ENCODE peak calls at places on chromosomes 2 and 18, in nine cellular contexts. C is PC-3, Y is SK-N-SH, W is HCT116, I is MM.1S, Q is GM23248, A is OCI-LY7, U is neural progenitor cell, L is hepatocyte. P is an unnamed sample.

GRCh38 chr2:191366199-191366598 is 121.0 kb downstream of the MYO1B start:
- DNase-seq in U (no peak), C (peak), A (no peak), Y (no peak), W (no peak), Q (peak), L (no peak), I (no peak), P (no peak)

GRCh38 chr2:241863021-241863954 is 4.6 kb upstream of the PDCD1 start:
- DNase-seq in C (no peak), Y (peak), Q (peak), W (no peak), I (no peak), L (no peak), A (no peak), U (no peak), P (peak)

GRCh38 chr2:181371782-181372292 is 85.3 kb upstream of the ITGA4 start:
- DNase-seq in W (no peak), I (peak), Y (no peak), A (peak), U (no peak), Q (peak), C (no peak), L (no peak), P (no peak)

GRCh38 chr2:68225119-68225632 is 27.2 kb downstream of the PPP3R1 start:
- DNase-seq in L (peak), Y (peak), Q (peak), W (peak), A (peak), I (peak), U (peak), C (peak), P (peak)

GRCh38 chr2:112152476-112153178 is 14.4 kb downstream of the FBLN7 start:
- DNase-seq in I (no peak), U (no peak), Y (no peak), L (no peak), A (no peak), Q (no peak), W (no peak), C (no peak), P (no peak)

GRCh38 chr2:3108105-3108504 is 269.5 kb downstream of the EIPR1 start:
- DNase-seq in W (no peak), A (no peak), U (no peak), Y (no peak), L (no peak), I (no peak), C (no peak), Q (no peak), P (no peak)

GRCh38 chr2:23617167-23617787 is 232.3 kb downstream of the KLHL29 start:
- DNase-seq in L (peak), A (no peak), U (no peak), C (no peak), Q (peak), W (no peak), Y (no peak), I (no peak), P (no peak)

GRCh38 chr2:46277470-46278190 is 19.6 kb upstream of the EPAS1 start:
- DNase-seq in C (peak), Q (peak), Y (no peak), A (no peak), I (peak), L (peak), W (no peak), U (no peak), P (no peak)

GRCh38 chr2:161134547-161135518 is 25.4 kb upstream of the TANK start:
- DNase-seq in Q (no peak), W (peak), C (peak), U (peak), L (no peak), Y (peak), I (no peak), A (no peak), P (peak)

GRCh38 chr2:207226243-207226642 is 60.5 kb upstream of the KLF7 start:
- DNase-seq in L (no peak), C (peak), U (no peak), Y (no peak), Q (peak), I (no peak), W (no peak), A (no peak), P (no peak)

GRCh38 chr18:62033756-62034155 is 140.9 kb upstream of the RNF152 start:
- DNase-seq in U (no peak), W (no peak), A (no peak), Y (no peak), Q (peak), I (no peak), C (no peak), L (no peak), P (no peak)

GRCh38 chr18:79495591-79496071 is 99.9 kb downstream of the NFATC1 start:
- DNase-seq in W (no peak), A (no peak), I (no peak), U (no peak), C (no peak), L (no peak), Y (no peak), Q (no peak), P (no peak)

GRCh38 chr2:172599917-172600316 is 44.0 kb downstream of the PDK1 start:
- DNase-seq in Y (no peak), Q (no peak), A (no peak), U (no peak), W (no peak), C (no peak), L (no peak), I (no peak), P (no peak)

GRCh38 chr2:100780203-100781008 is 39.5 kb upstream of the NPAS2 start:
- DNase-seq in Q (peak), I (no peak), W (peak), L (peak), U (no peak), Y (no peak), C (peak), A (no peak), P (no peak)

GRCh38 chr18:53567935-53568574 is 656.4 kb downstream of the MBD2 start:
- DNase-seq in Q (peak), W (no peak), U (peak), A (peak), I (peak), Y (peak), L (peak), C (peak), P (peak)

GRCh38 chr18:26579941-26580618 is 31.7 kb upstream of the KCTD1 start:
- DNase-seq in U (no peak), Q (no peak), L (peak), C (peak), I (no peak), A (no peak), Y (no peak), W (peak), P (no peak)

GRCh38 chr2:106095478-106096392 is 98.4 kb downstream of the UXS1 start:
- DNase-seq in Q (no peak), U (no peak), I (no peak), C (no peak), W (no peak), L (no peak), A (no peak), Y (no peak), P (no peak)

GRCh38 chr2:25920786-25921390 is 42.6 kb upstream of the ASXL2 start:
- DNase-seq in W (no peak), Q (no peak), U (peak), I (no peak), Y (no peak), C (no peak), L (no peak), A (no peak), P (peak)

GRCh38 chr2:176107731-176108181 is 676 bp downstream of the HOXD11 start:
- DNase-seq in C (no peak), Q (peak), W (no peak), Y (peak), A (no peak), I (no peak), U (peak), L (no peak), P (no peak)

GRCh38 chr18:78726326-78727056 is 253.1 kb upstream of the SALL3 start:
- DNase-seq in L (no peak), C (no peak), I (no peak), A (no peak), Q (no peak), Y (no peak), W (no peak), U (no peak), P (no peak)

GRCh38 chr2:46801731-46802664 is 113.6 kb downstream of the MCFD2 start:
- DNase-seq in Y (no peak), W (no peak), Q (peak), A (no peak), C (peak), L (no peak), U (no peak), I (no peak), P (no peak)

GRCh38 chr18:45962461-45962860 is 4.7 kb downstream of the EPG5 start:
- DNase-seq in Y (no peak), L (peak), C (peak), A (no peak), I (peak), U (no peak), W (no peak), Q (peak), P (no peak)

GRCh38 chr2:40038646-40039045 is 259.6 kb upstream of the THUMPD2 start:
- DNase-seq in Y (no peak), Q (peak), A (no peak), L (no peak), C (no peak), I (no peak), U (no peak), W (no peak), P (no peak)

GRCh38 chr2:624551-625347 is 52.5 kb downstream of the TMEM18 start:
- DNase-seq in U (peak), W (no peak), C (no peak), L (no peak), Q (no peak), I (no peak), A (no peak), Y (peak), P (no peak)

GRCh38 chr2:182972548-182972942 is 65.7 kb downstream of the NCKAP1 start:
- DNase-seq in A (no peak), U (no peak), C (no peak), L (no peak), Q (no peak), I (no peak), W (no peak), Y (no peak), P (no peak)

GRCh38 chr2:98346259-98347236 is at the start of gene CNGA3:
- DNase-seq in Q (peak), U (peak), Y (peak), L (peak), A (no peak), W (no peak), C (no peak), I (no peak), P (peak)

GRCh38 chr18:44839239-44839666 is 158.6 kb downstream of the SETBP1 start:
- DNase-seq in I (peak), W (no peak), C (peak), Q (peak), L (peak), Y (no peak), U (peak), A (no peak), P (peak)

GRCh38 chr2:227849906-227850305 is 21.5 kb upstream of the DAW1 start:
- DNase-seq in Q (peak), C (peak), I (no peak), L (no peak), A (no peak), U (no peak), Y (no peak), W (no peak), P (no peak)

GRCh38 chr2:66412874-66413273 is 22.1 kb upstream of the MEIS1 start:
- DNase-seq in L (no peak), W (no peak), A (no peak), Y (no peak), Q (no peak), I (no peak), U (no peak), C (no peak), P (no peak)

GRCh38 chr2:216774620-216775019 is 79.3 kb upstream of the IGFBP5 start:
- DNase-seq in Y (no peak), A (no peak), C (peak), W (no peak), I (no peak), U (no peak), Q (peak), L (peak), P (no peak)

GRCh38 chr2:102677219-102678215 is 58.2 kb downstream of the SLC9A2 start:
- DNase-seq in Y (no peak), Q (peak), L (no peak), U (no peak), I (no peak), C (peak), W (no peak), A (no peak), P (no peak)

GRCh38 chr2:8606226-8606625 is 75.6 kb upstream of the ID2 start:
- DNase-seq in A (no peak), Y (no peak), L (no peak), C (no peak), Q (no peak), U (no peak), I (peak), W (no peak), P (no peak)

GRCh38 chr2:137992039-137992646 is 27.9 kb downstream of the HNMT start:
- DNase-seq in W (no peak), Y (no peak), U (peak), I (no peak), C (no peak), A (no peak), Q (no peak), L (no peak), P (peak)
- TF ChIP-seq EZH2phosphoT487 in W (no peak), Y (no peak), U (no peak), I (no peak), C (no peak), A (no peak), Q (no peak), L (no peak), P (no peak)

GRCh38 chr2:138777996-138778395 is 2.2 kb downstream of the NXPH2 start:
- DNase-seq in Q (no peak), C (peak), Y (no peak), U (peak), A (no peak), L (peak), I (no peak), W (no peak), P (peak)
- TF ChIP-seq EZH2phosphoT487 in Q (no peak), C (no peak), Y (no peak), U (no peak), A (no peak), L (no peak), I (no peak), W (no peak), P (no peak)

GRCh38 chr2:70903171-70903570 is 32.5 kb upstream of the ATP6V1B1 start:
- DNase-seq in W (no peak), L (no peak), Q (no peak), A (no peak), U (no peak), I (no peak), C (no peak), Y (no peak), P (no peak)

GRCh38 chr2:70902067-70902442 is 33.6 kb upstream of the ATP6V1B1 start:
- DNase-seq in L (no peak), U (no peak), A (no peak), I (no peak), W (no peak), Q (no peak), C (no peak), Y (peak), P (no peak)

GRCh38 chr2:70902579-70902978 is 33.1 kb upstream of the ATP6V1B1 start:
- DNase-seq in Q (no peak), I (no peak), A (no peak), L (no peak), C (no peak), Y (no peak), W (no peak), U (no peak), P (no peak)

GRCh38 chr2:70903641-70904340 is 31.9 kb upstream of the ATP6V1B1 start:
- DNase-seq in I (no peak), Y (no peak), U (peak), Q (no peak), W (no peak), A (no peak), L (no peak), C (no peak), P (peak)

DNA sequence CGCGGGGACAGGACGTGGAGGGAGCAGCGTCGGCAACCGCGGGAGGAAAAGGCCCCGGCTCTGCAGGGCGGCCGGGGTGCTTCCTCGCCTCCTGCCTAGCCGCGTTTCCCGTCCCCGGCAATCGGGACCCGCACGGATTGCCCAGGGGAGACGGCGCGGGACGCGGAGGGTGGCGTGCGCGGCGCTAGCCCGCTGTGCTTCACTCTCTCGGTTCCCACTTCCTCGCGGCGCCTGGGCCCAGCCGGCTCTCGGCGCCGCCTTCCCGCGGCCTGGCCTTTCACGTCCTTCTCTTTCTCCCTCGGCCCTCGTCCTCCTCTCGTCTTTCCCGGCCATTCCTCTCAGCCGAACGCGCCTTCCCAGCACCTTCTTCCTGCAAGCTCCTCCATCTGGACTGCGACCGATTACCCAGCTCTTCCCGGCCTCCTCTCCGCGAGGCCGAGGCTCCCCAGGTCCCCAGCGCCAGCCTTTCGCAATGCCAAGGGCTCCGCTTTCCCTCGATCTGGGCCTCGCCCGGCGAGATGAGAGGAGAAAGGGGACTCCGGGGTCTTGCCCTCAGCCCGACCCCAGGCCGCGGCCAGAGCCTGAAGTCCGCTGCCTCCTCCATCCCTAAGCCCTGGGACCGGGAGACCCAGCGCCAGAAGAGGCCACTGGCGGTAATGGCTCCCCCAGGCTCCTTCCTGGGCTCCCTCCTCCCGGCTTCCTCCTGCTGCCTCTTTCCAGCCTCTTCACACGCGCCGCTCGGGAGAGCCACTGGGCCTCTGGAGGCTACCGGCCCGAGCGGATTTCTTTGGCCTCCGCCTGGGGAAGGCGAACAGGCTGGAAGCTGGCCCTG is 34.2 kb upstream of the ATP6V1B1 start:
- DNase-seq in C (no peak), Y (peak), I (no peak), U (peak), L (peak), W (no peak), Q (peak), A (no peak), P (peak)
- TF ChIP-seq EZH2phosphoT487 in C (no peak), Y (no peak), I (no peak), U (peak), L (peak), W (no peak), Q (no peak), A (no peak), P (peak)

GRCh38 chr2:232854082-232854481 is 16.0 kb upstream of the SNORC start:
- DNase-seq in U (no peak), Q (peak), I (no peak), Y (no peak), W (peak), A (no peak), L (peak), C (peak), P (no peak)
- TF ChIP-seq EZH2phosphoT487 in U (no peak), Q (no peak), I (no peak), Y (no peak), W (no peak), A (no peak), L (no peak), C (no peak), P (no peak)

GRCh38 chr2:42091671-42092070 is 43.9 kb downstream of the PKDCC start:
- DNase-seq in Q (no peak), I (no peak), Y (no peak), A (no peak), W (no peak), C (no peak), L (no peak), U (no peak), P (no peak)

GRCh38 chr2:42087137-42087856 is 39.5 kb downstream of the PKDCC start:
- DNase-seq in L (no peak), U (no peak), A (no peak), W (no peak), Y (no peak), C (peak), Q (no peak), I (no peak), P (no peak)

GRCh38 chr2:42087857-42088195 is 40.0 kb downstream of the PKDCC start:
- DNase-seq in I (no peak), W (no peak), Y (no peak), L (no peak), C (no peak), A (no peak), Q (no peak), U (no peak), P (no peak)

GRCh38 chr2:42090216-42090615 is 42.4 kb downstream of the PKDCC start:
- DNase-seq in L (no peak), C (no peak), Q (no peak), Y (no peak), U (no peak), A (no peak), I (no peak), W (no peak), P (no peak)

GRCh38 chr2:42089340-42089925 is 41.6 kb downstream of the PKDCC start:
- DNase-seq in A (peak), W (peak), Y (peak), Q (peak), L (peak), C (peak), I (peak), U (peak), P (peak)
- TF ChIP-seq EZH2phosphoT487 in A (no peak), W (no peak), Y (no peak), Q (no peak), L (no peak), C (no peak), I (no peak), U (no peak), P (no peak)

GRCh38 chr2:27126252-27126710 is 2.7 kb downstream of the ABHD1 start:
- DNase-seq in U (no peak), L (no peak), Q (no peak), A (no peak), W (no peak), C (no peak), Y (no peak), I (no peak), P (no peak)

GRCh38 chr2:27127883-27128670 is 4.5 kb downstream of the ABHD1 start:
- DNase-seq in U (no peak), L (no peak), Q (no peak), C (no peak), I (no peak), Y (no peak), A (no peak), W (no peak), P (no peak)

GRCh38 chr2:27122791-27123190 is 824 bp upstream of the ABHD1 start:
- DNase-seq in C (no peak), Q (no peak), Y (no peak), A (no peak), U (no peak), W (no peak), L (no peak), I (no peak), P (no peak)

GRCh38 chr2:27125104-27125503 is 1.5 kb downstream of the ABHD1 start:
- DNase-seq in Q (no peak), C (no peak), L (no peak), A (no peak), W (no peak), Y (no peak), I (no peak), U (no peak), P (no peak)

DNA sequence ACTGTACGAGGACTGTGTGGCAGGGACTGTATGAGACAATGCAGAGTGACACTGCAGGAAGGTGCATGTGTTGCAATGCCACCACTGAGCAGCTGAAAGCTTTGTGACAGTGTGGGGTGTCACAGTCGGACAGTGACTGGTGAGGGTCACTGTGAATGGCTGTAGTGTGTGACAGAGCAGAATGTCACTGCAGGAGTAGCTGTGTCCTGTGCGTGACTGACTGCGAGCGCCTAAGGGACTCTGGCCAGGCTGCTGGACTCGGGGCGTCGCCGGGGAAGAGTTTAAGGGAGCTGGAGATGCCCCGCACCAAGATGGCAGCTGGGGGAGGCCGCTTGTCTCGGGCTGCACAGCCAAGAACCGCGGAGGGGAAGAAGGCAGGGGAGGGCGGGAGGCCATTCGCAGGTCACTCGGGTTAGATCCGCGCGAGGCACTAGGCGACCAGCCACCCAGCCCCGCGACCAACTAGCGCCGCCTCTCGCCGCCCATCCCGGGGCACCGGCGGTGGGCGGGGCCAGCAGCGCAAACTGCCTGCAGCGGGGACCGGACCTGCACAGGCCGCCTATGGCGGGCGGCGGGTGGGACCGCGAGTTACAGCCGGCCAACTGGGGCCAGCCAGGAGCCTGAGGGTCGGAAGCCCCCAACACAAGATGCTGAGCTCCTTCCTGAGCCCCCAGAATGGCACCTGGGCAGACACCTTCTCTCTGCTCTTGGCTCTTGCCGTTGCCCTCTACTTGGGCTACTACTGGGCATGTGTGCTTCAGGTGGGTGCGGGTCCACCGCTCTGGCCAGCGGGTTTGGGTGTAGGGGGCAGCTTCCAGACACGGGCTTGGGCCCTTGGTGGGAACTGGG is at the start of gene ABHD1:
- DNase-seq in C (no peak), W (no peak), Y (peak), Q (peak), L (peak), I (peak), U (peak), A (peak), P (peak)
- TF ChIP-seq EZH2phosphoT487 in C (no peak), W (no peak), Y (no peak), Q (no peak), L (no peak), I (no peak), U (no peak), A (no peak), P (no peak)

P was measured in GM23338.